ENCODE peak calls at places on chromosomes 11 and 22, in six cellular contexts. D is spleen, U is thyroid gland, A is NB4, W is adrenal gland, P is lower leg skin. G is an unnamed sample.

GRCh38 chr22:23404689-23405365 is 175.3 kb downstream of the IGLL1 start:
- DNase-seq in D (peak; percentile 60), U (peak; percentile 81), A (no peak), W (peak; percentile 69), P (peak; percentile 82), G (no peak)

GRCh38 chr11:113159967-113160621 is 154.3 kb upstream of the TTC12 start:
- DNase-seq in D (no peak), U (no peak), A (no peak), W (peak; percentile 31), P (no peak), G (no peak)

GRCh38 chr11:14190992-14191773 is 167.8 kb downstream of the RRAS2 start:
- DNase-seq in D (no peak), U (peak; percentile 25), A (no peak), W (no peak), P (no peak), G (no peak)

GRCh38 chr11:66082936-66083698 is 13.0 kb downstream of the PACS1 start:
- DNase-seq in D (no peak), U (peak; percentile 36), A (no peak), W (peak; percentile 35), P (no peak), G (no peak)

GRCh38 chr11:83566948-83567347 is 280.8 kb upstream of the CCDC90B start:
- DNase-seq in D (no peak), U (no peak), A (peak; percentile 16), W (no peak), P (no peak), G (no peak)

GRCh38 chr11:14969922-14970323 is 2.2 kb downstream of the CALCA start:
- DNase-seq in D (peak; percentile 79), U (peak; percentile 39), A (peak; percentile 41), W (peak; percentile 19), P (no peak), G (no peak)

GRCh38 chr22:26722159-26722558 is 64.8 kb downstream of the MIAT start:
- DNase-seq in D (no peak), U (no peak), A (no peak), W (no peak), P (no peak), G (no peak)

GRCh38 chr11:96309001-96309642 is 33.9 kb downstream of the MAML2 start:
- DNase-seq in D (no peak), U (no peak), A (no peak), W (no peak), P (no peak), G (no peak)

GRCh38 chr11:71947498-71947897 is 18.7 kb downstream of the RNF121 start:
- DNase-seq in D (no peak), U (no peak), A (no peak), W (no peak), P (no peak), G (no peak)

GRCh38 chr11:61041755-61042518 is 60.4 kb upstream of the CD5 start:
- DNase-seq in D (peak; percentile 93), U (peak; percentile 8), A (no peak), W (no peak), P (no peak), G (no peak)

GRCh38 chr11:44632466-44633123 is 67.1 kb downstream of the CD82 start:
- DNase-seq in D (peak; percentile 80), U (no peak), A (peak; percentile 40), W (peak; percentile 59), P (peak; percentile 85), G (peak; percentile 7)

GRCh38 chr22:27670701-27671412 is 130.7 kb downstream of the MN1 start:
- DNase-seq in D (peak; percentile 72), U (peak; percentile 13), A (peak; percentile 91), W (peak; percentile 91), P (no peak), G (no peak)

GRCh38 chr11:74005721-74006517 is 3.0 kb downstream of the UCP3 start:
- DNase-seq in D (peak; percentile 72), U (no peak), A (no peak), W (no peak), P (peak; percentile 72), G (no peak)

GRCh38 chr22:42074153-42074750 is at the start of gene PHETA2:
- DNase-seq in D (peak; percentile 87), U (peak; percentile 45), A (no peak), W (no peak), P (peak; percentile 91), G (no peak)

GRCh38 chr22:36374603-36375024 is 13.2 kb downstream of the MYH9 start:
- DNase-seq in D (no peak), U (no peak), A (peak; percentile 60), W (peak; percentile 70), P (no peak), G (no peak)

GRCh38 chr22:36110306-36110791 is 50.2 kb downstream of the APOL3 start:
- DNase-seq in D (no peak), U (peak; percentile 43), A (no peak), W (no peak), P (no peak), G (no peak)

GRCh38 chr11:18203723-18204122 is 31.1 kb downstream of the MRGPRX4 start:
- DNase-seq in D (no peak), U (no peak), A (peak; percentile 18), W (peak; percentile 20), P (no peak), G (no peak)

GRCh38 chr11:33538726-33539125 is 161.9 kb downstream of the C11orf91 start:
- DNase-seq in D (no peak), U (no peak), A (no peak), W (no peak), P (no peak), G (no peak)

DNA sequence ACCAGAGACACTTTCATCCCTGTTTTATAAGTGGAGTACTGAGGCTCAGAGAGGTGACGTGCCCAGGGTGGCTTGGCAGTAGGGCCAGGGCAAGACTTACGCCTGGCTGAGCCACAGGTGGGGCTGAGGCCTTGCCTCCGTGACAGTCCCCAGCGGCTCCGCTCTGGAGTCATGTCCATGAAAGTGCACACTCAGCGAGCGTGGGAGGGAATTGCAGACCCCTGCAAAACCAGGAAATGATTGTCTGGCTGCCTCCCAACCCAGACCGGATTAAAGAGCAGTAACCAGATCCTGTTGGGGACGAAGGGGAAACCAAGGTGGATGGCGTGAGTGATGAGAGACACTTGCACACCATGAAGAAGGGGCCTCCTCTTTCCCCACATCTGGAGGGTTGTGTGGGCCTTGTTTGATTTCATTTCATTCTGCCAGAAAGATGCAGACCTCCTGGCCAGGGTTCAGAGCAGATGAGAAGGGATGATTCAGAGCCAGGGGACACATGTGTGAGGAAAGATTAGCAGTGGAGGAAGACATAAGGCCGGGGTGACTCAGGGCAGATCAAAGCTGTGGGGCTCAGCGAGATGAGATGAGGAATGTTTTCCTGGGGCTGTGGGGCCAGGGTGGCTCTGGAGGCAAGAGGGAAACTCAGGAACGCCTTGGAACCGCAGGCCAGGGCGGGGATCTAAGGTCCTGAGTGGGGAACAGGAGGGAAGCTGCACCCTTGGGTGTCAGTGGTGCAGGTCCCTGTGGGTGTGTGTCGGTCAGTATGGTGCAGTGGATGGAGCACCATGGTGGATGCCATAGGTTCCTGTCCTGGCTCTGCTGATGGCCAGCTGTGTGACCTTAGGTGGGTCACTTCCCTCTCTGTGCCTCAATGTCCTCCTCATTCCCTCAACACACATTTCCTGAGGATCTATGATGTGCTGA is 29.9 kb upstream of the LRRC32 start:
- DNase-seq in D (peak; percentile 49), U (no peak), A (no peak), W (peak; percentile 91), P (peak; percentile 91), G (no peak)
- TF ChIP-seq POLR2A in D (no peak), U (no peak), A (no peak), W (peak; percentile 36), P (no peak), G (no peak)

DNA sequence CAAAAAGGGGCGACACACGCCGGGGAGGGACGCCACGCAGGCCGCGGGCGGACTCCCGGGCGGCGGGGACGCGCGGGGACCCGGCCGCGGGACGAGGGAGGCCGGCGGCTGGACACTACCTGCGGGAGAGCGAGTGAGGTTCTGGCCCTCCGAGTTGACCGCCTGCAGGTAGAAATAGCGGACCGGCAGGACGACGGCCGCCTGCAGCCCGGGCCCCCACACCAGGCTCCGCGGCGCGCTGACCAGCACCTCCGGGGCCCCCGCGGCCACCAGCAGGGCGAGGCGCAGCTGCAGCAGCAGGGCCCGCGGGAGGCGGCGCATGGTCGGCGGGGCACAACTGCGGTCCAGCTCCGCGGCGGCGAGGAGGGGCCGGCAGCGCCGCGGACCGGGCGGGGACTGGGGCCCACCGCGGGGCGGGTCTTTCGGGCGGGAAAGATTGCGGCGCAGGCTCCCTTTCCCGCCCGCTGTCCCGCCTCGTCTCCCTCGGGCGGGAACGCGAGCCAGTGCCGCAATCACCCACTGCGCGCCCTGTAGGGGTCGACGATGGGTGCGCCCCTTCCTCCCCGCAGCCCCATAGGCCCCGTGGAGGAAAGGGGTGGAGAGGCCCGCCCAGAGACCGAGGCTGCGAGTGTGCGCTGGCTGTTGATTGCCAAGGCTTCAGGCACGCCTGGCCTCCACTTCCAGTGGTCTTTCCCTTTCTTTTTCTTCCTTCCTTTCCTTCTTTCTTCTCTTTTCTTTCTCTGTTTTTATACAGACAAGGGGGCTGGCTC is at the start of gene POGLUT3:
- DNase-seq in D (peak; percentile 89), U (peak; percentile 61), A (peak; percentile 86), W (peak; percentile 53), P (peak; percentile 88), G (peak; percentile 29)
- TF ChIP-seq POLR2A in D (no peak), U (no peak), A (peak; percentile 28), W (no peak), P (no peak), G (no peak)

GRCh38 chr11:78063440-78064181 is at the start of gene THRSP:
- DNase-seq in D (no peak), U (peak; percentile 81), A (no peak), W (peak; percentile 78), P (no peak), G (no peak)
- TF ChIP-seq POLR2A in D (no peak), U (peak; percentile 5), A (no peak), W (no peak), P (no peak), G (no peak)

GRCh38 chr22:50532353-50532700 is 2.5 kb upstream of the TYMP start:
- DNase-seq in D (no peak), U (no peak), A (no peak), W (no peak), P (no peak), G (no peak)

GRCh38 chr22:50529416-50530279 is at the start of gene TYMP:
- DNase-seq in D (no peak), U (peak; percentile 60), A (no peak), W (peak; percentile 59), P (peak; percentile 95), G (peak; percentile 49)

GRCh38 chr22:50531546-50532352 is 1.9 kb upstream of the TYMP start:
- DNase-seq in D (peak; percentile 96), U (peak; percentile 80), A (peak; percentile 77), W (peak; percentile 74), P (peak; percentile 97), G (peak; percentile 74)

GRCh38 chr22:50530280-50530856 is 556 bp upstream of the TYMP start:
- DNase-seq in D (peak; percentile 97), U (peak; percentile 83), A (peak; percentile 84), W (peak; percentile 71), P (peak; percentile 97), G (peak; percentile 72)

DNA sequence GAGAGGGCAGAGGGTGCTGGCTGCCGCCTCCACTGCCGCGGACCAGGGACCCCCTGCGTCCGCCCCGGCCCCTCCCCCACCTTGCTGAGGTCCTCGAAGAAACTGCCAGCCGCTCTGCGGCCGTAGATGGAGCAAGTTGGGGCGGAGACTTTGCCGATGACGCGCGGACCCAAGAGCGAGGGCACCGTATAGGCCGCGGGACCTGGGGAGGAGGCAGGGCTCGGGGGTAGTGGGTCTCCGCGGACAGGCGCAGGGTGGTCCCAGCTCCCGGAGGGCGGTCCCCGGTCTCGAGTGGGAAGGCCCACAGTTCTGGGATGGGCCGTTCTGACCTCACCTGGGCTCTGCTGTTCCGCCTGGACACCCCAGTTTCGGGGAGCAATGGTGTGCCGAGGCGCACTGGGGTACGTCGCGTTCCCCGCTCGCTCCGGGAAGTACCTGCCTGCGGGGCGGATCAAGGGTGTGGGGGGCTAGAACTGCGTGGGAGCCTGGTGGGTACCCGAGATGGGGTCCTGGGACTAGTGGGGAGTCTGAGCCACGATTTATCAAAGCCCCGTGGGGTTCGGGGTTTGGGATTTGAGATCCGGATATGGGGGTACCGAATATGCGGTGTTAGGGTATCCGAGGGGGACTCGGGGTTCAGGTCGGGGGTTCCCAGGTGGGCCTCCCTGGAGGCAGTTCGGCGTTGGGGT is 1.2 kb upstream of the TYMP start:
- DNase-seq in D (peak; percentile 98), U (peak; percentile 83), A (peak; percentile 93), W (peak; percentile 79), P (peak; percentile 98), G (peak; percentile 84)
- TF ChIP-seq POLR2A in D (peak; percentile 81), U (peak; percentile 71), A (peak; percentile 61), W (peak; percentile 35), P (no peak), G (peak; percentile 93)